ENCODE peak calls at places on chromosomes 2 and 18, in four cellular contexts. One of them, this sample, is unnamed.
A peak's percentile ranks its signal among the peaks of the same experiment; 100 is the strongest.

GRCh38 chr2:205892141-205893064 is 193.6 kb downstream of the INO80D start:
- DNase-seq in activated T-helper 1 cell treated with Interleukin-2 at 50 U/mL for 16 hours: no peak
- DNase-seq in AG08396: no peak
- DNase-seq in T-helper 22 cell: no peak
- DNase-seq in this sample: peak; percentile 78

GRCh38 chr2:105437708-105438103 is 38.9 kb upstream of the FHL2 start:
- DNase-seq in activated T-helper 1 cell treated with Interleukin-2 at 50 U/mL for 16 hours: no peak
- DNase-seq in AG08396: peak; percentile 43
- DNase-seq in T-helper 22 cell: no peak
- DNase-seq in this sample: no peak

GRCh38 chr2:26414291-26414690 is 12.6 kb downstream of the DRC1 start:
- DNase-seq in activated T-helper 1 cell treated with Interleukin-2 at 50 U/mL for 16 hours: no peak
- DNase-seq in AG08396: no peak
- DNase-seq in T-helper 22 cell: no peak
- DNase-seq in this sample: no peak

GRCh38 chr2:109352066-109352897 is 223.3 kb downstream of the SH3RF3 start:
- DNase-seq in activated T-helper 1 cell treated with Interleukin-2 at 50 U/mL for 16 hours: no peak
- DNase-seq in AG08396: no peak
- DNase-seq in T-helper 22 cell: no peak
- DNase-seq in this sample: no peak

GRCh38 chr2:137659616-137660015 is 304.7 kb upstream of the HNMT start:
- DNase-seq in activated T-helper 1 cell treated with Interleukin-2 at 50 U/mL for 16 hours: no peak
- DNase-seq in AG08396: no peak
- DNase-seq in T-helper 22 cell: no peak
- DNase-seq in this sample: peak; percentile 26

GRCh38 chr2:196059491-196059960 is 9.1 kb downstream of the DNAH7 start:
- DNase-seq in activated T-helper 1 cell treated with Interleukin-2 at 50 U/mL for 16 hours: no peak
- DNase-seq in AG08396: no peak
- DNase-seq in T-helper 22 cell: no peak
- DNase-seq in this sample: no peak

GRCh38 chr18:59054892-59055291 is 84.8 kb upstream of the SEC11C start:
- DNase-seq in activated T-helper 1 cell treated with Interleukin-2 at 50 U/mL for 16 hours: no peak
- DNase-seq in AG08396: no peak
- DNase-seq in T-helper 22 cell: no peak
- DNase-seq in this sample: no peak

GRCh38 chr2:189178726-189179606 is 595 bp downstream of the COL5A2 start:
- DNase-seq in activated T-helper 1 cell treated with Interleukin-2 at 50 U/mL for 16 hours: no peak
- DNase-seq in AG08396: peak; percentile 30
- DNase-seq in T-helper 22 cell: no peak
- DNase-seq in this sample: no peak

GRCh38 chr2:156476021-156476420 is 39.8 kb downstream of the GPD2 start:
- DNase-seq in activated T-helper 1 cell treated with Interleukin-2 at 50 U/mL for 16 hours: no peak
- DNase-seq in AG08396: no peak
- DNase-seq in T-helper 22 cell: no peak
- DNase-seq in this sample: no peak

GRCh38 chr2:217530399-217531100 is 472.2 kb downstream of the TNS1 start:
- DNase-seq in activated T-helper 1 cell treated with Interleukin-2 at 50 U/mL for 16 hours: no peak
- DNase-seq in AG08396: no peak
- DNase-seq in T-helper 22 cell: no peak
- DNase-seq in this sample: no peak

GRCh38 chr2:217707116-217707742 is 295.6 kb downstream of the TNS1 start:
- DNase-seq in activated T-helper 1 cell treated with Interleukin-2 at 50 U/mL for 16 hours: no peak
- DNase-seq in AG08396: no peak
- DNase-seq in T-helper 22 cell: no peak
- DNase-seq in this sample: no peak

GRCh38 chr2:70069049-70069448 is 18.2 kb upstream of the PCBP1 start:
- DNase-seq in activated T-helper 1 cell treated with Interleukin-2 at 50 U/mL for 16 hours: peak; percentile 37
- DNase-seq in AG08396: no peak
- DNase-seq in T-helper 22 cell: peak; percentile 77
- DNase-seq in this sample: no peak

GRCh38 chr2:38187416-38188127 is 111.6 kb upstream of the CYP1B1 start:
- DNase-seq in activated T-helper 1 cell treated with Interleukin-2 at 50 U/mL for 16 hours: no peak
- DNase-seq in AG08396: peak; percentile 52
- DNase-seq in T-helper 22 cell: no peak
- DNase-seq in this sample: peak; percentile 74

GRCh38 chr2:135815269-135815668 is 21.7 kb downstream of the LCT start:
- DNase-seq in activated T-helper 1 cell treated with Interleukin-2 at 50 U/mL for 16 hours: no peak
- DNase-seq in AG08396: no peak
- DNase-seq in T-helper 22 cell: no peak
- DNase-seq in this sample: no peak

GRCh38 chr2:27800856-27801255 is 29.3 kb downstream of the MRPL33 start:
- DNase-seq in activated T-helper 1 cell treated with Interleukin-2 at 50 U/mL for 16 hours: no peak
- DNase-seq in AG08396: no peak
- DNase-seq in T-helper 22 cell: no peak
- DNase-seq in this sample: no peak

GRCh38 chr18:42635378-42636048 is 480.0 kb downstream of the RIT2 start:
- DNase-seq in activated T-helper 1 cell treated with Interleukin-2 at 50 U/mL for 16 hours: no peak
- DNase-seq in AG08396: no peak
- DNase-seq in T-helper 22 cell: no peak
- DNase-seq in this sample: no peak

GRCh38 chr18:79950440-79951341 is 762 bp downstream of the SLC66A2 start:
- DNase-seq in activated T-helper 1 cell treated with Interleukin-2 at 50 U/mL for 16 hours: no peak
- DNase-seq in AG08396: peak; percentile 70
- DNase-seq in T-helper 22 cell: no peak
- DNase-seq in this sample: no peak

GRCh38 chr2:148614332-148615049 is 30.1 kb upstream of the EPC2 start:
- DNase-seq in activated T-helper 1 cell treated with Interleukin-2 at 50 U/mL for 16 hours: no peak
- DNase-seq in AG08396: peak; percentile 10
- DNase-seq in T-helper 22 cell: no peak
- DNase-seq in this sample: no peak

GRCh38 chr2:159904565-159905281 is 106.7 kb upstream of the CD302 start:
- DNase-seq in activated T-helper 1 cell treated with Interleukin-2 at 50 U/mL for 16 hours: peak; percentile 75
- DNase-seq in AG08396: no peak
- DNase-seq in T-helper 22 cell: peak; percentile 75
- DNase-seq in this sample: no peak

GRCh38 chr2:200404615-200405014 is 98.1 kb downstream of the SPATS2L start:
- DNase-seq in activated T-helper 1 cell treated with Interleukin-2 at 50 U/mL for 16 hours: no peak
- DNase-seq in AG08396: no peak
- DNase-seq in T-helper 22 cell: no peak
- DNase-seq in this sample: no peak

GRCh38 chr2:43142921-43143438 is 83.4 kb downstream of the ZFP36L2 start:
- DNase-seq in activated T-helper 1 cell treated with Interleukin-2 at 50 U/mL for 16 hours: no peak
- DNase-seq in AG08396: no peak
- DNase-seq in T-helper 22 cell: no peak
- DNase-seq in this sample: no peak

GRCh38 chr18:10787293-10787901 is 261.6 kb downstream of the NAPG start:
- DNase-seq in activated T-helper 1 cell treated with Interleukin-2 at 50 U/mL for 16 hours: peak; percentile 48
- DNase-seq in AG08396: peak; percentile 43
- DNase-seq in T-helper 22 cell: peak; percentile 35
- DNase-seq in this sample: peak; percentile 69

GRCh38 chr2:82985572-82986197 is 1473.4 kb downstream of the SUCLG1 start:
- DNase-seq in activated T-helper 1 cell treated with Interleukin-2 at 50 U/mL for 16 hours: no peak
- DNase-seq in AG08396: no peak
- DNase-seq in T-helper 22 cell: no peak
- DNase-seq in this sample: no peak

GRCh38 chr2:95262896-95263542 is 11.2 kb upstream of the PROM2 start:
- DNase-seq in activated T-helper 1 cell treated with Interleukin-2 at 50 U/mL for 16 hours: no peak
- DNase-seq in AG08396: no peak
- DNase-seq in T-helper 22 cell: no peak
- DNase-seq in this sample: no peak

GRCh38 chr2:128454980-128455709 is 136.5 kb upstream of the HS6ST1 start:
- DNase-seq in activated T-helper 1 cell treated with Interleukin-2 at 50 U/mL for 16 hours: no peak
- DNase-seq in AG08396: no peak
- DNase-seq in T-helper 22 cell: no peak
- DNase-seq in this sample: no peak

GRCh38 chr2:28895189-28895893 is 874 bp downstream of the WDR43 start:
- DNase-seq in activated T-helper 1 cell treated with Interleukin-2 at 50 U/mL for 16 hours: peak; percentile 5
- DNase-seq in AG08396: peak; percentile 41
- DNase-seq in T-helper 22 cell: no peak
- DNase-seq in this sample: no peak

GRCh38 chr2:172446524-172447063 is 19.2 kb downstream of the ITGA6 start:
- DNase-seq in activated T-helper 1 cell treated with Interleukin-2 at 50 U/mL for 16 hours: no peak
- DNase-seq in AG08396: no peak
- DNase-seq in T-helper 22 cell: no peak
- DNase-seq in this sample: no peak

GRCh38 chr2:191845248-191845715 is 1.6 kb downstream of the CAVIN2 start:
- DNase-seq in activated T-helper 1 cell treated with Interleukin-2 at 50 U/mL for 16 hours: no peak
- DNase-seq in AG08396: no peak
- DNase-seq in T-helper 22 cell: no peak
- DNase-seq in this sample: no peak

GRCh38 chr2:140506606-140507005 is 1624.2 kb downstream of the LRP1B start:
- DNase-seq in activated T-helper 1 cell treated with Interleukin-2 at 50 U/mL for 16 hours: no peak
- DNase-seq in AG08396: peak; percentile 6
- DNase-seq in T-helper 22 cell: no peak
- DNase-seq in this sample: no peak

GRCh38 chr2:9809064-9809356 is 34.3 kb upstream of the TAF1B start:
- DNase-seq in activated T-helper 1 cell treated with Interleukin-2 at 50 U/mL for 16 hours: no peak
- DNase-seq in AG08396: no peak
- DNase-seq in T-helper 22 cell: no peak
- DNase-seq in this sample: no peak

GRCh38 chr2:88187038-88187676 is 17.0 kb downstream of the THNSL2 start:
- DNase-seq in activated T-helper 1 cell treated with Interleukin-2 at 50 U/mL for 16 hours: no peak
- DNase-seq in AG08396: peak; percentile 56
- DNase-seq in T-helper 22 cell: no peak
- DNase-seq in this sample: peak; percentile 78

GRCh38 chr2:150008901-150009300 is 421.3 kb upstream of the MMADHC start:
- DNase-seq in activated T-helper 1 cell treated with Interleukin-2 at 50 U/mL for 16 hours: no peak
- DNase-seq in AG08396: no peak
- DNase-seq in T-helper 22 cell: no peak
- DNase-seq in this sample: no peak

GRCh38 chr2:117862459-117862858 is 48.0 kb downstream of the DDX18 start:
- DNase-seq in activated T-helper 1 cell treated with Interleukin-2 at 50 U/mL for 16 hours: no peak
- DNase-seq in AG08396: no peak
- DNase-seq in T-helper 22 cell: no peak
- DNase-seq in this sample: no peak